ENCODE peak calls at places on chromosomes 11 and 22, in eight cellular contexts. T is astrocyte of the spinal cord; U is OCI-LY7; Z is PC-9; V is colonic mucosa; R is cardiac fibroblast; K is neuronal stem cell; Y is CD4-positive, alpha-beta memory T cell. W is an unnamed sample.

GRCh38 chr11:1749020-1749758 is 1.2 kb downstream of the IFITM10 start:
- DNase-seq in V (no peak), Y (no peak), R (peak; percentile 40), K (no peak), Z (no peak), U (no peak), T (no peak), W (no peak)

GRCh38 chr22:46040471-46041465 is 63.8 kb upstream of the WNT7B start:
- DNase-seq in K (no peak), Y (no peak), Z (no peak), U (peak; percentile 37), R (no peak), T (no peak), V (no peak), W (no peak)

GRCh38 chr11:75453916-75454655 is 21.1 kb upstream of the KLHL35 start:
- DNase-seq in U (no peak), Y (no peak), T (peak; percentile 64), R (peak; percentile 74), Z (no peak), V (no peak), K (no peak), W (no peak)

GRCh38 chr11:129346916-129347315 is 28.7 kb upstream of the BARX2 start:
- DNase-seq in U (no peak), V (no peak), R (no peak), Y (no peak), K (no peak), T (no peak), Z (no peak), W (no peak)

GRCh38 chr22:21641417-21641794 is 696 bp upstream of the SDF2L1 start:
- DNase-seq in Z (peak; percentile 51), T (peak; percentile 51), K (no peak), R (peak; percentile 65), U (no peak), Y (no peak), V (peak; percentile 68), W (no peak)

GRCh38 chr22:46107753-46108563 is 42.4 kb upstream of the PPARA start:
- DNase-seq in K (no peak), U (no peak), T (no peak), V (no peak), Z (no peak), Y (no peak), R (no peak), W (no peak)

GRCh38 chr11:27545946-27546345 is 39.4 kb upstream of the LIN7C start:
- DNase-seq in K (no peak), V (no peak), R (no peak), T (no peak), Y (no peak), U (peak; percentile 7), Z (no peak), W (no peak)

GRCh38 chr22:25002241-25002985 is 49.9 kb downstream of the KIAA1671 start:
- DNase-seq in U (no peak), T (no peak), V (no peak), Z (no peak), R (no peak), Y (peak; percentile 6), K (no peak), W (no peak)

GRCh38 chr22:30325065-30325720 is 1.5 kb downstream of the TBC1D10A start:
- DNase-seq in Z (peak; percentile 56), V (peak; percentile 80), U (no peak), K (no peak), R (peak; percentile 84), T (peak; percentile 60), Y (no peak), W (no peak)

GRCh38 chr11:63811522-63811921 is 1.7 kb upstream of the SPINDOC start:
- DNase-seq in K (no peak), Z (no peak), U (no peak), R (no peak), V (no peak), Y (no peak), T (no peak), W (no peak)
- H3K4me3 ChIP-seq in K (no peak overlapping the region), Z (no peak overlapping the region), U (no peak overlapping the region), R (no peak overlapping the region), V (no peak overlapping the region), Y (no peak overlapping the region), T (no peak overlapping the region), W (no peak overlapping the region)

GRCh38 chr11:59145534-59145933 is 2.9 kb downstream of the FAM111A start:
- DNase-seq in Z (no peak), V (no peak), K (no peak), Y (no peak), T (peak; percentile 2), R (peak; percentile 73), U (no peak), W (peak; percentile 67)
- H3K4me3 ChIP-seq in Z (peak overlapping the region; percentile 72), V (no peak overlapping the region), K (no peak overlapping the region), Y (no peak overlapping the region), T (peak overlapping the region; percentile 51), R (peak overlapping the region; percentile 96), U (peak overlapping the region; percentile 90), W (peak overlapping the region; percentile 61)

DNA sequence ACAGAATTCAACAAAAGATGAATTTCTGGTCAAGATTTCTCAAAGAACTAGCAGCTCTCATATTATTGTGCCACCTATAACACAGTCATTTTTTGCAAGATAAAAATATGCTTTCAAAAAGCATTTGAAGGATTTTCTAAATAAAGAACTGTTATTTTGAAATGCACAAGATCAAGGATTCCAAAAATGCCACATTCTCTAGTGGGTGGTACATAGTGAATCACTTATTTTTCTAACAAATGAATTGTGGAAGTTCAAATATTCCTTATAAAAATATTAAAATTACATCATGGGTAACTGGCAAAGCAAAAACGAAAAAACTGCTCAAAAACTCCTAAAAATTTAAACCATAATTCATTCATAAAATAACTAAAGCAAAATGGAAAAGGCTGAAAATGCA is 2.1 kb downstream of the RNF141 start:
- DNase-seq in U (no peak), Y (no peak), K (no peak), V (no peak), T (no peak), R (no peak), Z (no peak), W (no peak)
- H3K4me3 ChIP-seq in U (no peak overlapping the region), Y (no peak overlapping the region), K (no peak overlapping the region), V (no peak overlapping the region), T (no peak overlapping the region), R (no peak overlapping the region), Z (no peak overlapping the region), W (no peak overlapping the region)

GRCh38 chr11:26093206-26093605 is 238.7 kb upstream of the ANO3 start:
- DNase-seq in Y (no peak), R (no peak), U (no peak), T (no peak), Z (no peak), K (no peak), V (no peak), W (no peak)
- H3K4me3 ChIP-seq in Y (no peak overlapping the region), R (no peak overlapping the region), U (no peak overlapping the region), T (no peak overlapping the region), Z (no peak overlapping the region), K (no peak overlapping the region), V (no peak overlapping the region), W (no peak overlapping the region)

W was measured in skeletal muscle cell.